ENCODE peak calls at places on chromosomes 12 and 14, in six cellular contexts. One of them, this sample, is unnamed.
A peak's percentile ranks its signal among the peaks of the same experiment; 100 is the strongest.

GRCh38 chr12:70577283-70577634 is 60.0 kb downstream of the PTPRB start:
- DNase-seq in HCT116: no peak
- DNase-seq in HepG2: no peak
- DNase-seq in transverse colon: no peak
- DNase-seq in endothelial cell of umbilical vein: no peak
- DNase-seq in sigmoid colon: no peak
- DNase-seq in this sample: no peak

GRCh38 chr12:42094277-42094676 is 50.4 kb downstream of the GXYLT1 start:
- DNase-seq in HCT116: peak; percentile 33
- DNase-seq in HepG2: no peak
- DNase-seq in transverse colon: no peak
- DNase-seq in endothelial cell of umbilical vein: peak; percentile 39
- DNase-seq in sigmoid colon: no peak
- DNase-seq in this sample: no peak

GRCh38 chr12:70400124-70400523 is 34.0 kb downstream of the KCNMB4 start:
- DNase-seq in HCT116: no peak
- DNase-seq in HepG2: no peak
- DNase-seq in transverse colon: no peak
- DNase-seq in endothelial cell of umbilical vein: no peak
- DNase-seq in sigmoid colon: no peak
- DNase-seq in this sample: no peak

GRCh38 chr12:15423629-15424028 is 101.3 kb downstream of the PTPRO start:
- DNase-seq in HCT116: no peak
- DNase-seq in HepG2: no peak
- DNase-seq in transverse colon: no peak
- DNase-seq in endothelial cell of umbilical vein: no peak
- DNase-seq in sigmoid colon: no peak
- DNase-seq in this sample: no peak

GRCh38 chr14:69077841-69078240 is 75.1 kb downstream of the DCAF5 start:
- DNase-seq in HCT116: no peak
- DNase-seq in HepG2: no peak
- DNase-seq in transverse colon: no peak
- DNase-seq in endothelial cell of umbilical vein: peak; percentile 76
- DNase-seq in sigmoid colon: no peak
- DNase-seq in this sample: no peak

GRCh38 chr12:18355429-18355828 is 94.1 kb downstream of the PIK3C2G start:
- DNase-seq in HCT116: no peak
- DNase-seq in HepG2: no peak
- DNase-seq in transverse colon: no peak
- DNase-seq in endothelial cell of umbilical vein: no peak
- DNase-seq in sigmoid colon: no peak
- DNase-seq in this sample: no peak

GRCh38 chr14:51260225-51260624 is 20.2 kb downstream of the TMX1 start:
- DNase-seq in HCT116: no peak
- DNase-seq in HepG2: no peak
- DNase-seq in transverse colon: no peak
- DNase-seq in endothelial cell of umbilical vein: no peak
- DNase-seq in sigmoid colon: no peak
- DNase-seq in this sample: no peak

GRCh38 chr14:54589076-54589475 is 22.1 kb downstream of the SAMD4A start:
- DNase-seq in HCT116: no peak
- DNase-seq in HepG2: no peak
- DNase-seq in transverse colon: no peak
- DNase-seq in endothelial cell of umbilical vein: no peak
- DNase-seq in sigmoid colon: no peak
- DNase-seq in this sample: no peak

GRCh38 chr12:46484396-46485061 is 112.0 kb upstream of the SLC38A2 start:
- DNase-seq in HCT116: no peak
- DNase-seq in HepG2: no peak
- DNase-seq in transverse colon: no peak
- DNase-seq in endothelial cell of umbilical vein: no peak
- DNase-seq in sigmoid colon: no peak
- DNase-seq in this sample: no peak

GRCh38 chr12:101876861-101877815 is at the start of gene DRAM1:
- DNase-seq in HCT116: peak; percentile 56
- DNase-seq in HepG2: peak; percentile 79
- DNase-seq in transverse colon: peak; percentile 94
- DNase-seq in endothelial cell of umbilical vein: peak; percentile 88
- DNase-seq in sigmoid colon: peak; percentile 96
- DNase-seq in this sample: peak; percentile 96

GRCh38 chr12:2624543-2625266 is 170.1 kb upstream of the FKBP4 start:
- DNase-seq in HCT116: peak; percentile 36
- DNase-seq in HepG2: no peak
- DNase-seq in transverse colon: no peak
- DNase-seq in endothelial cell of umbilical vein: no peak
- DNase-seq in sigmoid colon: no peak
- DNase-seq in this sample: no peak

GRCh38 chr12:28343687-28344086 is 153.4 kb downstream of the CCDC91 start:
- DNase-seq in HCT116: no peak
- DNase-seq in HepG2: no peak
- DNase-seq in transverse colon: no peak
- DNase-seq in endothelial cell of umbilical vein: no peak
- DNase-seq in sigmoid colon: no peak
- DNase-seq in this sample: no peak

GRCh38 chr14:72023128-72024042 is 91.2 kb downstream of the RGS6 start:
- DNase-seq in HCT116: peak; percentile 79
- DNase-seq in HepG2: no peak
- DNase-seq in transverse colon: no peak
- DNase-seq in endothelial cell of umbilical vein: no peak
- DNase-seq in sigmoid colon: no peak
- DNase-seq in this sample: no peak

GRCh38 chr12:104132351-104132956 is 5.6 kb downstream of the NFYB start:
- DNase-seq in HCT116: no peak
- DNase-seq in HepG2: no peak
- DNase-seq in transverse colon: no peak
- DNase-seq in endothelial cell of umbilical vein: no peak
- DNase-seq in sigmoid colon: no peak
- DNase-seq in this sample: no peak

GRCh38 chr12:47610847-47611246 is 95.0 kb downstream of the RPAP3 start:
- DNase-seq in HCT116: no peak
- DNase-seq in HepG2: no peak
- DNase-seq in transverse colon: no peak
- DNase-seq in endothelial cell of umbilical vein: no peak
- DNase-seq in sigmoid colon: no peak
- DNase-seq in this sample: no peak

GRCh38 chr14:100336618-100337530 is 13.7 kb downstream of the SLC25A47 start:
- DNase-seq in HCT116: no peak
- DNase-seq in HepG2: no peak
- DNase-seq in transverse colon: no peak
- DNase-seq in endothelial cell of umbilical vein: no peak
- DNase-seq in sigmoid colon: no peak
- DNase-seq in this sample: no peak

GRCh38 chr12:54624316-54625279 is 10.1 kb downstream of the LACRT start:
- DNase-seq in HCT116: no peak
- DNase-seq in HepG2: peak; percentile 25
- DNase-seq in transverse colon: no peak
- DNase-seq in endothelial cell of umbilical vein: no peak
- DNase-seq in sigmoid colon: no peak
- DNase-seq in this sample: no peak

GRCh38 chr12:501722-502447 is 42.1 kb downstream of the B4GALNT3 start:
- DNase-seq in HCT116: no peak
- DNase-seq in HepG2: no peak
- DNase-seq in transverse colon: no peak
- DNase-seq in endothelial cell of umbilical vein: no peak
- DNase-seq in sigmoid colon: no peak
- DNase-seq in this sample: no peak

GRCh38 chr12:105538880-105539279 is 208.4 kb downstream of the C12orf75 start:
- DNase-seq in HCT116: no peak
- DNase-seq in HepG2: no peak
- DNase-seq in transverse colon: no peak
- DNase-seq in endothelial cell of umbilical vein: no peak
- DNase-seq in sigmoid colon: no peak
- DNase-seq in this sample: no peak

GRCh38 chr12:851343-851742 is 98.2 kb downstream of the RAD52 start:
- DNase-seq in HCT116: no peak
- DNase-seq in HepG2: no peak
- DNase-seq in transverse colon: no peak
- DNase-seq in endothelial cell of umbilical vein: peak; percentile 23
- DNase-seq in sigmoid colon: no peak
- DNase-seq in this sample: no peak

GRCh38 chr14:73307261-73307660 is 70.0 kb downstream of the PAPLN start:
- DNase-seq in HCT116: no peak
- DNase-seq in HepG2: no peak
- DNase-seq in transverse colon: no peak
- DNase-seq in endothelial cell of umbilical vein: no peak
- DNase-seq in sigmoid colon: no peak
- DNase-seq in this sample: no peak

GRCh38 chr12:981176-981828 is 9.7 kb upstream of the ERC1 start:
- DNase-seq in HCT116: no peak
- DNase-seq in HepG2: no peak
- DNase-seq in transverse colon: no peak
- DNase-seq in endothelial cell of umbilical vein: peak; percentile 42
- DNase-seq in sigmoid colon: no peak
- DNase-seq in this sample: no peak

GRCh38 chr12:116478243-116478773 is 80.9 kb upstream of the MAP1LC3B2 start:
- DNase-seq in HCT116: no peak
- DNase-seq in HepG2: no peak
- DNase-seq in transverse colon: no peak
- DNase-seq in endothelial cell of umbilical vein: no peak
- DNase-seq in sigmoid colon: no peak
- DNase-seq in this sample: no peak

GRCh38 chr14:56666716-56667115 is 87.1 kb downstream of the TMEM260 start:
- DNase-seq in HCT116: no peak
- DNase-seq in HepG2: no peak
- DNase-seq in transverse colon: no peak
- DNase-seq in endothelial cell of umbilical vein: peak; percentile 15
- DNase-seq in sigmoid colon: no peak
- DNase-seq in this sample: peak; percentile 1

GRCh38 chr12:43206396-43206795 is 345.6 kb downstream of the ADAMTS20 start:
- DNase-seq in HCT116: no peak
- DNase-seq in HepG2: no peak
- DNase-seq in transverse colon: no peak
- DNase-seq in endothelial cell of umbilical vein: no peak
- DNase-seq in sigmoid colon: no peak
- DNase-seq in this sample: no peak

GRCh38 chr12:53505555-53506449 is 1.5 kb downstream of the NPFF start:
- DNase-seq in HCT116: no peak
- DNase-seq in HepG2: no peak
- DNase-seq in transverse colon: no peak
- DNase-seq in endothelial cell of umbilical vein: no peak
- DNase-seq in sigmoid colon: peak; percentile 67
- DNase-seq in this sample: no peak

GRCh38 chr14:101065246-101065645 is 161.7 kb upstream of the RTL1 start:
- DNase-seq in HCT116: no peak
- DNase-seq in HepG2: no peak
- DNase-seq in transverse colon: no peak
- DNase-seq in endothelial cell of umbilical vein: no peak
- DNase-seq in sigmoid colon: peak; percentile 42
- DNase-seq in this sample: no peak

GRCh38 chr14:34692348-34692747 is 22.0 kb downstream of the CFL2 start:
- DNase-seq in HCT116: no peak
- DNase-seq in HepG2: no peak
- DNase-seq in transverse colon: no peak
- DNase-seq in endothelial cell of umbilical vein: no peak
- DNase-seq in sigmoid colon: no peak
- DNase-seq in this sample: no peak

GRCh38 chr14:34691173-34691572 is 23.2 kb downstream of the CFL2 start:
- DNase-seq in HCT116: no peak
- DNase-seq in HepG2: no peak
- DNase-seq in transverse colon: no peak
- DNase-seq in endothelial cell of umbilical vein: no peak
- DNase-seq in sigmoid colon: no peak
- DNase-seq in this sample: no peak

GRCh38 chr14:34693228-34693939 is 21.0 kb downstream of the CFL2 start:
- DNase-seq in HCT116: peak; percentile 37
- DNase-seq in HepG2: peak; percentile 45
- DNase-seq in transverse colon: peak; percentile 64
- DNase-seq in endothelial cell of umbilical vein: no peak
- DNase-seq in sigmoid colon: no peak
- DNase-seq in this sample: no peak

GRCh38 chr14:34688470-34689206 is 25.8 kb downstream of the CFL2 start:
- DNase-seq in HCT116: no peak
- DNase-seq in HepG2: no peak
- DNase-seq in transverse colon: no peak
- DNase-seq in endothelial cell of umbilical vein: no peak
- DNase-seq in sigmoid colon: no peak
- DNase-seq in this sample: no peak

DNA sequence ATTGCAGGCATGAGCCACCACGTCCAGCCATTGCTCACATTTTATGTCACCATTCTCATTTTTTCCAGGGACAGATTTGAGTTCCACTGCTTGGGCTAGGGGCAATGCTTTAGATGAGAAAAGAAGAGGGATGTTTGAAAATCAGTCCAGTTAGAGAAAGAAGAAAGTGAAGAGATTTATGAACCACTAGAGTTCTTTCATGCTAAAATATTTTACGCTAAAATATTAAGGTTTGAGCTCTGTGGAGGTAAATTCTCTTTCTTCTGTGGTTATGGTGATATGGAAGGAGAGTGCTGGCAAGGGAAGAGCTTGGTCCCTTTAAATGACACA is 21.5 kb downstream of the CFL2 start:
- DNase-seq in HCT116: no peak
- DNase-seq in HepG2: no peak
- DNase-seq in transverse colon: no peak
- DNase-seq in endothelial cell of umbilical vein: no peak
- DNase-seq in sigmoid colon: no peak
- DNase-seq in this sample: no peak
- H3K27ac ChIP-seq in HCT116: no peak overlapping the region
- H3K27ac ChIP-seq in HepG2: no peak overlapping the region
- H3K27ac ChIP-seq in transverse colon: no peak overlapping the region
- H3K27ac ChIP-seq in endothelial cell of umbilical vein: no peak overlapping the region
- H3K27ac ChIP-seq in sigmoid colon: no peak overlapping the region
- H3K27ac ChIP-seq in this sample: no peak overlapping the region

GRCh38 chr14:24429395-24430142 is at the start of the genes CBLN3 and KHNYN:
- DNase-seq in HCT116: peak; percentile 74
- DNase-seq in HepG2: peak; percentile 94
- DNase-seq in transverse colon: peak; percentile 93
- DNase-seq in endothelial cell of umbilical vein: peak; percentile 88
- DNase-seq in sigmoid colon: peak; percentile 97
- DNase-seq in this sample: peak; percentile 96
- TF ChIP-seq POLR2A in HCT116: peak; percentile 58
- TF ChIP-seq POLR2A in HepG2: no peak
- TF ChIP-seq POLR2A in transverse colon: peak; percentile 98
- TF ChIP-seq POLR2A in endothelial cell of umbilical vein: no peak
- TF ChIP-seq POLR2A in sigmoid colon: peak; percentile 98
- TF ChIP-seq POLR2A in this sample: peak; percentile 95

DNA sequence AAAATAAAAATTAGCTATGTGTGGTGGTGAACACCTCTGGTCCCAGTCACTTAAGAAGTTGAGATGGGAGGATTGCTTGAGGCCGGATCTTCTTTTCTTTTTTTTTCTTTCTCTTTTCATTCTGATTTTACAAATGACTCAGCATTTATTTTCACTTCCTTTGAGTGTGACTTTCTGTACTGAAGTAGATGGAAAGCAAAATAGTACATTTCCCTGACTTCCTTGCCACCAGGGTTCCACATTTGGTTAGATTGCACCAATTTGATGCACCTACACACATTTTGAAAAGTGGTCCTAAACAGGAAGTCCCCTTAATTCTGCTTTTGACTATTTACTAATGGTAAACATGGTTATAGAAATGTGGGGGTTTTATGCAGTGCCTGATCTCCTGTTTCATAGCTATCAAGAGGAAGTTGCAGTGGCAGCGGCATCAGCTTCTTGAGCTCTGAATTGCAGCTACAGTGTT is 13.0 kb upstream of the LEMD3 start:
- DNase-seq in HCT116: no peak
- DNase-seq in HepG2: no peak
- DNase-seq in transverse colon: no peak
- DNase-seq in endothelial cell of umbilical vein: peak; percentile 45
- DNase-seq in sigmoid colon: no peak
- DNase-seq in this sample: no peak
- TF ChIP-seq POLR2AphosphoS5 in HCT116: no peak
- TF ChIP-seq POLR2AphosphoS5 in HepG2: no peak
- TF ChIP-seq POLR2AphosphoS5 in transverse colon: no peak
- TF ChIP-seq POLR2AphosphoS5 in endothelial cell of umbilical vein: no peak
- TF ChIP-seq POLR2AphosphoS5 in sigmoid colon: no peak
- TF ChIP-seq POLR2AphosphoS5 in this sample: no peak

GRCh38 chr14:89128616-89129015 is 288.4 kb downstream of the FOXN3 start:
- DNase-seq in HCT116: no peak
- DNase-seq in HepG2: no peak
- DNase-seq in transverse colon: no peak
- DNase-seq in endothelial cell of umbilical vein: no peak
- DNase-seq in sigmoid colon: no peak
- DNase-seq in this sample: no peak
- H3K27ac ChIP-seq in HCT116: no peak overlapping the region
- H3K27ac ChIP-seq in HepG2: no peak overlapping the region
- H3K27ac ChIP-seq in transverse colon: no peak overlapping the region
- H3K27ac ChIP-seq in endothelial cell of umbilical vein: no peak overlapping the region
- H3K27ac ChIP-seq in sigmoid colon: no peak overlapping the region
- H3K27ac ChIP-seq in this sample: no peak overlapping the region

This sample was measured in esophagus muscularis mucosa.